ENCODE peak calls at places on chromosomes 12 and 14, in ten cellular contexts. One of them, this sample, is unnamed.

GRCh38 chr12:23084236-23084995 is 459.4 kb downstream of the ETNK1 start:
- DNase-seq in cardiac fibroblast: peak
- DNase-seq in upper lobe of right lung: no peak
- DNase-seq in transverse colon: no peak
- DNase-seq in effector memory CD4-positive, alpha-beta T cell: no peak
- DNase-seq in WERI-Rb-1: no peak
- DNase-seq in aorta: no peak
- DNase-seq in esophagus muscularis mucosa: no peak
- DNase-seq in tibial nerve: no peak
- DNase-seq in AG09309: no peak
- DNase-seq in this sample: no peak

GRCh38 chr14:90644882-90645281 is 171.3 kb downstream of the TTC7B start:
- DNase-seq in cardiac fibroblast: peak
- DNase-seq in upper lobe of right lung: no peak
- DNase-seq in transverse colon: no peak
- DNase-seq in effector memory CD4-positive, alpha-beta T cell: no peak
- DNase-seq in WERI-Rb-1: no peak
- DNase-seq in aorta: no peak
- DNase-seq in esophagus muscularis mucosa: no peak
- DNase-seq in tibial nerve: no peak
- DNase-seq in AG09309: peak
- DNase-seq in this sample: no peak

GRCh38 chr12:69595689-69596088 is 10.4 kb downstream of the CCT2 start:
- DNase-seq in cardiac fibroblast: no peak
- DNase-seq in upper lobe of right lung: no peak
- DNase-seq in transverse colon: no peak
- DNase-seq in effector memory CD4-positive, alpha-beta T cell: no peak
- DNase-seq in WERI-Rb-1: no peak
- DNase-seq in aorta: no peak
- DNase-seq in esophagus muscularis mucosa: no peak
- DNase-seq in tibial nerve: no peak
- DNase-seq in AG09309: no peak
- DNase-seq in this sample: no peak

GRCh38 chr12:52873832-52874572 is 25.2 kb upstream of the KRT78 start:
- DNase-seq in cardiac fibroblast: peak
- DNase-seq in upper lobe of right lung: peak
- DNase-seq in transverse colon: peak
- DNase-seq in effector memory CD4-positive, alpha-beta T cell: peak
- DNase-seq in WERI-Rb-1: peak
- DNase-seq in aorta: peak
- DNase-seq in esophagus muscularis mucosa: peak
- DNase-seq in tibial nerve: peak
- DNase-seq in AG09309: peak
- DNase-seq in this sample: no peak

GRCh38 chr12:122942609-122943008 is 23.7 kb downstream of the ABCB9 start:
- DNase-seq in cardiac fibroblast: no peak
- DNase-seq in upper lobe of right lung: no peak
- DNase-seq in transverse colon: no peak
- DNase-seq in effector memory CD4-positive, alpha-beta T cell: no peak
- DNase-seq in WERI-Rb-1: no peak
- DNase-seq in aorta: no peak
- DNase-seq in esophagus muscularis mucosa: no peak
- DNase-seq in tibial nerve: no peak
- DNase-seq in AG09309: no peak
- DNase-seq in this sample: no peak

GRCh38 chr14:69879175-69880047 is at the start of gene SMOC1:
- DNase-seq in cardiac fibroblast: peak
- DNase-seq in upper lobe of right lung: no peak
- DNase-seq in transverse colon: peak
- DNase-seq in effector memory CD4-positive, alpha-beta T cell: no peak
- DNase-seq in WERI-Rb-1: peak
- DNase-seq in aorta: peak
- DNase-seq in esophagus muscularis mucosa: no peak
- DNase-seq in tibial nerve: no peak
- DNase-seq in AG09309: no peak
- DNase-seq in this sample: no peak

GRCh38 chr12:29102739-29103138 is 46.3 kb upstream of the FAR2 start:
- DNase-seq in cardiac fibroblast: no peak
- DNase-seq in upper lobe of right lung: no peak
- DNase-seq in transverse colon: no peak
- DNase-seq in effector memory CD4-positive, alpha-beta T cell: no peak
- DNase-seq in WERI-Rb-1: no peak
- DNase-seq in aorta: no peak
- DNase-seq in esophagus muscularis mucosa: no peak
- DNase-seq in tibial nerve: no peak
- DNase-seq in AG09309: no peak
- DNase-seq in this sample: no peak

GRCh38 chr12:114655934-114656697 is 27.9 kb downstream of the TBX3 start:
- DNase-seq in cardiac fibroblast: peak
- DNase-seq in upper lobe of right lung: no peak
- DNase-seq in transverse colon: no peak
- DNase-seq in effector memory CD4-positive, alpha-beta T cell: no peak
- DNase-seq in WERI-Rb-1: no peak
- DNase-seq in aorta: no peak
- DNase-seq in esophagus muscularis mucosa: no peak
- DNase-seq in tibial nerve: no peak
- DNase-seq in AG09309: no peak
- DNase-seq in this sample: no peak

GRCh38 chr14:36588119-36588518 is 5.7 kb upstream of the NKX2-8 start:
- DNase-seq in cardiac fibroblast: no peak
- DNase-seq in upper lobe of right lung: no peak
- DNase-seq in transverse colon: no peak
- DNase-seq in effector memory CD4-positive, alpha-beta T cell: no peak
- DNase-seq in WERI-Rb-1: no peak
- DNase-seq in aorta: no peak
- DNase-seq in esophagus muscularis mucosa: no peak
- DNase-seq in tibial nerve: no peak
- DNase-seq in AG09309: no peak
- DNase-seq in this sample: no peak

GRCh38 chr12:6118891-6119568 is 5.4 kb downstream of the VWF start:
- DNase-seq in cardiac fibroblast: peak
- DNase-seq in upper lobe of right lung: no peak
- DNase-seq in transverse colon: no peak
- DNase-seq in effector memory CD4-positive, alpha-beta T cell: no peak
- DNase-seq in WERI-Rb-1: no peak
- DNase-seq in aorta: peak
- DNase-seq in esophagus muscularis mucosa: no peak
- DNase-seq in tibial nerve: no peak
- DNase-seq in AG09309: no peak
- DNase-seq in this sample: no peak

GRCh38 chr12:47112679-47113078 is 32.9 kb upstream of the AMIGO2 start:
- DNase-seq in cardiac fibroblast: no peak
- DNase-seq in upper lobe of right lung: no peak
- DNase-seq in transverse colon: no peak
- DNase-seq in effector memory CD4-positive, alpha-beta T cell: no peak
- DNase-seq in WERI-Rb-1: no peak
- DNase-seq in aorta: no peak
- DNase-seq in esophagus muscularis mucosa: no peak
- DNase-seq in tibial nerve: no peak
- DNase-seq in AG09309: no peak
- DNase-seq in this sample: no peak

GRCh38 chr14:64688801-64689200 is 15.4 kb upstream of the PLEKHG3 start:
- DNase-seq in cardiac fibroblast: no peak
- DNase-seq in upper lobe of right lung: no peak
- DNase-seq in transverse colon: no peak
- DNase-seq in effector memory CD4-positive, alpha-beta T cell: no peak
- DNase-seq in WERI-Rb-1: no peak
- DNase-seq in aorta: no peak
- DNase-seq in esophagus muscularis mucosa: no peak
- DNase-seq in tibial nerve: no peak
- DNase-seq in AG09309: no peak
- DNase-seq in this sample: no peak

GRCh38 chr12:12736759-12737676 is 19.9 kb downstream of the CDKN1B start:
- DNase-seq in cardiac fibroblast: peak
- DNase-seq in upper lobe of right lung: no peak
- DNase-seq in transverse colon: peak
- DNase-seq in effector memory CD4-positive, alpha-beta T cell: peak
- DNase-seq in WERI-Rb-1: no peak
- DNase-seq in aorta: no peak
- DNase-seq in esophagus muscularis mucosa: no peak
- DNase-seq in tibial nerve: no peak
- DNase-seq in AG09309: no peak
- DNase-seq in this sample: no peak

GRCh38 chr12:72010365-72010764 is 71.7 kb downstream of the TPH2 start:
- DNase-seq in cardiac fibroblast: no peak
- DNase-seq in upper lobe of right lung: no peak
- DNase-seq in transverse colon: no peak
- DNase-seq in effector memory CD4-positive, alpha-beta T cell: no peak
- DNase-seq in WERI-Rb-1: no peak
- DNase-seq in aorta: no peak
- DNase-seq in esophagus muscularis mucosa: no peak
- DNase-seq in tibial nerve: no peak
- DNase-seq in AG09309: no peak
- DNase-seq in this sample: no peak

GRCh38 chr12:127774828-127775227 is 492.1 kb upstream of the TMEM132C start:
- DNase-seq in cardiac fibroblast: peak
- DNase-seq in upper lobe of right lung: no peak
- DNase-seq in transverse colon: no peak
- DNase-seq in effector memory CD4-positive, alpha-beta T cell: no peak
- DNase-seq in WERI-Rb-1: no peak
- DNase-seq in aorta: no peak
- DNase-seq in esophagus muscularis mucosa: peak
- DNase-seq in tibial nerve: no peak
- DNase-seq in AG09309: no peak
- DNase-seq in this sample: no peak

GRCh38 chr14:98958048-98959031 is 313.7 kb downstream of the BCL11B start:
- DNase-seq in cardiac fibroblast: no peak
- DNase-seq in upper lobe of right lung: no peak
- DNase-seq in transverse colon: no peak
- DNase-seq in effector memory CD4-positive, alpha-beta T cell: no peak
- DNase-seq in WERI-Rb-1: no peak
- DNase-seq in aorta: no peak
- DNase-seq in esophagus muscularis mucosa: peak
- DNase-seq in tibial nerve: no peak
- DNase-seq in AG09309: no peak
- DNase-seq in this sample: no peak

GRCh38 chr12:9758119-9758518 is 2.6 kb downstream of the CD69 start:
- DNase-seq in cardiac fibroblast: no peak
- DNase-seq in upper lobe of right lung: no peak
- DNase-seq in transverse colon: no peak
- DNase-seq in effector memory CD4-positive, alpha-beta T cell: no peak
- DNase-seq in WERI-Rb-1: no peak
- DNase-seq in aorta: no peak
- DNase-seq in esophagus muscularis mucosa: no peak
- DNase-seq in tibial nerve: no peak
- DNase-seq in AG09309: no peak
- DNase-seq in this sample: no peak
- H3K4me3 ChIP-seq in cardiac fibroblast: no peak
- H3K4me3 ChIP-seq in upper lobe of right lung: peak
- H3K4me3 ChIP-seq in transverse colon: no peak
- H3K4me3 ChIP-seq in effector memory CD4-positive, alpha-beta T cell: peak
- H3K4me3 ChIP-seq in WERI-Rb-1: no peak
- H3K4me3 ChIP-seq in aorta: no peak
- H3K4me3 ChIP-seq in esophagus muscularis mucosa: peak
- H3K4me3 ChIP-seq in tibial nerve: no peak
- H3K4me3 ChIP-seq in AG09309: no peak
- H3K4me3 ChIP-seq in this sample: peak

DNA sequence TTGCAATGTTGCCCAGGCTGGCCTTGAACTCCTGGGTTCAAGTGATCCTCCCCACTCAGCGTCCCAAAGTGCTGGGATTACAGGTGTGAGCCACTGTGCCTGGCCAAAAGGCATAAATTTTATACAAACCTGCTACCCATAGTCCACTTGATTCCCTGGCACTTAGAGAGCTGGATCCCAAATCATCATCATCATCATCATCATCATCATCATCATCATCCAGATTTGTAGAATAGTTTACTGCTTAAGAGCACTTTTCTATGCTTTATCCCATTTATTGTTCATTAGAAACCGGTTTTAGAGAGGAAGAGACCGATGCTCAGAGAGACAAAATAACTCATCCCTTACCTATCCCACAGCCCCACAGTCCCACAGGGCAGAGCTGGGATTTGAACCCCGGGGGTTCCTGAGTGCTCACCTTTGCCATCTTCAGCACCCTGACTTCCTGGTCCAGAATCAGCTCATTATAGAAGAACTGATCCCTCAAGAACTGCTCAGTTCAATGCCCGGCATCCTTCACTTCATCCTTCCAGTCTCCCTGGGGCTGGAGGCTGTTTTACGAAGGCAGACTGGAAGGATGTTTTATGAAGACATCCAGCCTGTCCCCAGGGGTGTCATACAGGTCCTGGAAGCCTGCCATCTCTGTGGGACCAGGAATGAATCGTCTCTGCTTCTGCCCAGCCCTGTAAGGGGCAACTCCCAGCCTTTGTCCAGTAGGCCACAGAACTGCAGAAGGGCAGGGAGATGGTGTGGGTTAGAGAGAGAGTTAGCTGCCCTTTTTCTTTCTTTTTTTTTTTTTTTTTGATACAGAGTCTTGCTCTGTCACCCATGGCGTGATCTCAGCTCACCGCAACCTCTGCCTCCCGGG is 20.2 kb upstream of the OASL start:
- DNase-seq in cardiac fibroblast: no peak
- DNase-seq in upper lobe of right lung: no peak
- DNase-seq in transverse colon: no peak
- DNase-seq in effector memory CD4-positive, alpha-beta T cell: no peak
- DNase-seq in WERI-Rb-1: no peak
- DNase-seq in aorta: no peak
- DNase-seq in esophagus muscularis mucosa: peak
- DNase-seq in tibial nerve: no peak
- DNase-seq in AG09309: no peak
- DNase-seq in this sample: no peak
- H3K4me3 ChIP-seq in cardiac fibroblast: no peak
- H3K4me3 ChIP-seq in upper lobe of right lung: no peak
- H3K4me3 ChIP-seq in transverse colon: no peak
- H3K4me3 ChIP-seq in effector memory CD4-positive, alpha-beta T cell: no peak
- H3K4me3 ChIP-seq in WERI-Rb-1: no peak
- H3K4me3 ChIP-seq in aorta: no peak
- H3K4me3 ChIP-seq in esophagus muscularis mucosa: peak
- H3K4me3 ChIP-seq in tibial nerve: no peak
- H3K4me3 ChIP-seq in AG09309: no peak
- H3K4me3 ChIP-seq in this sample: no peak

DNA sequence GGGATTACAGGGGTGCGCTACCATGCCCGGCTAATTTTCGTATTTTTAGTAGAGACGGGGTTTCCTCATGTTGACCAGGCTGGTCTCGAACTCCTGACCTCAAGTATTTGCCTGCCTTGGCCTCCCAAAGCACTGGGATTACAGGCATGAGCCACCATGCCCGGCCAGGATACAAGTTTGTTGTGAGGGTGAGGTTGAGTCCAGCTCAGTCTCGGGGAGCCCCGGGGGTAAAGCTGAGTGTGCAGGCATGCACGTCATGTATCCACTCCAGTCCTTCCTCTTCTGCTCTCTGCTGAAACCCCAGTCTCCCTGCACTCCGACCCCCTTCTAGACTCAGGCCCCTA is 369 bp downstream of the HPD start:
- DNase-seq in cardiac fibroblast: no peak
- DNase-seq in upper lobe of right lung: no peak
- DNase-seq in transverse colon: no peak
- DNase-seq in effector memory CD4-positive, alpha-beta T cell: no peak
- DNase-seq in WERI-Rb-1: no peak
- DNase-seq in aorta: no peak
- DNase-seq in esophagus muscularis mucosa: no peak
- DNase-seq in tibial nerve: no peak
- DNase-seq in AG09309: no peak
- DNase-seq in this sample: no peak
- H3K4me3 ChIP-seq in cardiac fibroblast: no peak
- H3K4me3 ChIP-seq in upper lobe of right lung: no peak
- H3K4me3 ChIP-seq in transverse colon: no peak
- H3K4me3 ChIP-seq in effector memory CD4-positive, alpha-beta T cell: no peak
- H3K4me3 ChIP-seq in WERI-Rb-1: no peak
- H3K4me3 ChIP-seq in aorta: no peak
- H3K4me3 ChIP-seq in esophagus muscularis mucosa: no peak
- H3K4me3 ChIP-seq in tibial nerve: no peak
- H3K4me3 ChIP-seq in AG09309: no peak
- H3K4me3 ChIP-seq in this sample: no peak

GRCh38 chr12:124921200-124922008 is 7.0 kb upstream of the UBC start:
- DNase-seq in cardiac fibroblast: peak
- DNase-seq in upper lobe of right lung: no peak
- DNase-seq in transverse colon: peak
- DNase-seq in effector memory CD4-positive, alpha-beta T cell: peak
- DNase-seq in WERI-Rb-1: peak
- DNase-seq in aorta: peak
- DNase-seq in esophagus muscularis mucosa: no peak
- DNase-seq in tibial nerve: no peak
- DNase-seq in AG09309: no peak
- DNase-seq in this sample: peak
- H3K4me3 ChIP-seq in cardiac fibroblast: no peak
- H3K4me3 ChIP-seq in upper lobe of right lung: peak
- H3K4me3 ChIP-seq in transverse colon: no peak
- H3K4me3 ChIP-seq in effector memory CD4-positive, alpha-beta T cell: peak
- H3K4me3 ChIP-seq in WERI-Rb-1: peak
- H3K4me3 ChIP-seq in aorta: no peak
- H3K4me3 ChIP-seq in esophagus muscularis mucosa: peak
- H3K4me3 ChIP-seq in tibial nerve: no peak
- H3K4me3 ChIP-seq in AG09309: no peak
- H3K4me3 ChIP-seq in this sample: peak

This sample was measured in GM12864.